ENCODE peak calls at places on chromosome 1, in seven cellular contexts. One of them, this sample, is unnamed.

GRCh38 chr1:90973897-90974798 is 47.7 kb downstream of the ZNF644 start:
- DNase-seq in left ventricle myocardium inferior: no peak
- DNase-seq in astrocyte of the spinal cord: peak
- DNase-seq in progenitor cell of endocrine pancreas: no peak
- DNase-seq in PC-3: peak
- DNase-seq in heart left ventricle: no peak
- DNase-seq in brain pericyte: no peak
- DNase-seq in this sample: no peak

GRCh38 chr1:40032240-40032891 is 8.2 kb upstream of the CAP1 start:
- DNase-seq in brain pericyte: no peak
- DNase-seq in heart left ventricle: no peak
- DNase-seq in left ventricle myocardium inferior: no peak
- DNase-seq in PC-3: peak
- DNase-seq in astrocyte of the spinal cord: peak
- DNase-seq in progenitor cell of endocrine pancreas: no peak
- DNase-seq in this sample: peak

GRCh38 chr1:206738370-206739366 is 31.9 kb upstream of the IL19 start:
- DNase-seq in brain pericyte: no peak
- DNase-seq in heart left ventricle: no peak
- DNase-seq in progenitor cell of endocrine pancreas: no peak
- DNase-seq in left ventricle myocardium inferior: no peak
- DNase-seq in astrocyte of the spinal cord: no peak
- DNase-seq in PC-3: peak
- DNase-seq in this sample: no peak

GRCh38 chr1:165595561-165595960 is 35.5 kb upstream of the MGST3 start:
- DNase-seq in left ventricle myocardium inferior: no peak
- DNase-seq in progenitor cell of endocrine pancreas: no peak
- DNase-seq in brain pericyte: no peak
- DNase-seq in PC-3: peak
- DNase-seq in astrocyte of the spinal cord: peak
- DNase-seq in heart left ventricle: no peak
- DNase-seq in this sample: no peak

GRCh38 chr1:205948000-205948399 is 4.7 kb upstream of the SLC26A9 start:
- DNase-seq in brain pericyte: no peak
- DNase-seq in astrocyte of the spinal cord: no peak
- DNase-seq in progenitor cell of endocrine pancreas: no peak
- DNase-seq in heart left ventricle: no peak
- DNase-seq in left ventricle myocardium inferior: no peak
- DNase-seq in PC-3: no peak
- DNase-seq in this sample: no peak

GRCh38 chr1:184658033-184658432 is 96.6 kb downstream of the EDEM3 start:
- DNase-seq in progenitor cell of endocrine pancreas: no peak
- DNase-seq in left ventricle myocardium inferior: no peak
- DNase-seq in astrocyte of the spinal cord: no peak
- DNase-seq in heart left ventricle: no peak
- DNase-seq in PC-3: no peak
- DNase-seq in brain pericyte: no peak
- DNase-seq in this sample: no peak

GRCh38 chr1:117143856-117144255 is 22.3 kb upstream of the TRIM45 start:
- DNase-seq in astrocyte of the spinal cord: no peak
- DNase-seq in brain pericyte: no peak
- DNase-seq in left ventricle myocardium inferior: no peak
- DNase-seq in progenitor cell of endocrine pancreas: no peak
- DNase-seq in heart left ventricle: no peak
- DNase-seq in PC-3: peak
- DNase-seq in this sample: no peak

GRCh38 chr1:162857850-162858249 is 3.1 kb downstream of the CCDC190 start:
- DNase-seq in brain pericyte: no peak
- DNase-seq in astrocyte of the spinal cord: peak
- DNase-seq in PC-3: peak
- DNase-seq in left ventricle myocardium inferior: no peak
- DNase-seq in progenitor cell of endocrine pancreas: no peak
- DNase-seq in heart left ventricle: no peak
- DNase-seq in this sample: no peak

GRCh38 chr1:188194916-188195315 is 1366.2 kb downstream of the PLA2G4A start:
- DNase-seq in heart left ventricle: no peak
- DNase-seq in left ventricle myocardium inferior: no peak
- DNase-seq in astrocyte of the spinal cord: no peak
- DNase-seq in progenitor cell of endocrine pancreas: no peak
- DNase-seq in PC-3: no peak
- DNase-seq in brain pericyte: no peak
- DNase-seq in this sample: no peak

This sample was measured in gastrocnemius medialis.